ENCODE peak calls at places on chromosomes 4 and X, in five cellular contexts. J, U, X, A and P are unnamed samples.

GRCh38 chr4:20074450-20074849 is 177.3 kb upstream of the SLIT2 start:
- DNase-seq in J (no peak), X (no peak), A (no peak), U (no peak), P (peak; percentile 42)

GRCh38 chrX:37905436-37906147 is 58.2 kb upstream of the DYNLT3 start:
- DNase-seq in X (peak; percentile 67), A (no peak), U (peak; percentile 75), J (peak; percentile 21), P (peak; percentile 25)

GRCh38 chrX:35722128-35722527 is 76.0 kb upstream of the MAGEB16 start:
- DNase-seq in U (no peak), A (no peak), X (no peak), J (no peak), P (no peak)

GRCh38 chrX:116009871-116010710 is 160.5 kb upstream of the AGTR2 start:
- DNase-seq in X (no peak), U (peak; percentile 56), J (no peak), A (no peak), P (no peak)

GRCh38 chr4:89939994-89940393 is 45.3 kb downstream of the MMRN1 start:
- DNase-seq in J (no peak), A (no peak), X (no peak), U (no peak), P (peak; percentile 5)

GRCh38 chr4:4574792-4575191 is 32.9 kb upstream of the STX18 start:
- DNase-seq in J (no peak), X (peak; percentile 51), A (no peak), U (peak; percentile 47), P (peak; percentile 92)

GRCh38 chrX:20046864-20047263 is 56.0 kb upstream of the BCLAF3 start:
- DNase-seq in U (no peak), A (no peak), J (no peak), X (no peak), P (no peak)

GRCh38 chr4:24196785-24197184 is 306.9 kb upstream of the PPARGC1A start:
- DNase-seq in A (no peak), U (no peak), X (no peak), J (no peak), P (no peak)

GRCh38 chrX:67614006-67614405 is 70.2 kb downstream of the AR start:
- DNase-seq in X (no peak), U (no peak), A (no peak), J (no peak), P (no peak)

GRCh38 chrX:119721487-119721886 is 28.5 kb upstream of the SEPTIN6 start:
- DNase-seq in A (no peak), J (no peak), X (no peak), U (no peak), P (no peak)

GRCh38 chrX:138745215-138745614 is 33.7 kb upstream of the FGF13 start:
- DNase-seq in X (no peak), J (peak; percentile 55), A (no peak), U (no peak), P (peak; percentile 20)

GRCh38 chr4:26490111-26490979 is at the start of gene CCKAR:
- DNase-seq in A (no peak), U (no peak), X (no peak), J (no peak), P (no peak)

GRCh38 chr4:17667253-17667652 is 52.8 kb downstream of the MED28 start:
- DNase-seq in U (no peak), A (no peak), J (no peak), X (no peak), P (no peak)

GRCh38 chr4:81565137-81565870 is 93.6 kb upstream of the RASGEF1B start:
- DNase-seq in X (no peak), J (peak; percentile 4), U (no peak), A (no peak), P (peak; percentile 15)

GRCh38 chr4:22356996-22357596 is 158.8 kb downstream of the ADGRA3 start:
- DNase-seq in U (no peak), J (no peak), X (no peak), A (no peak), P (peak; percentile 15)

GRCh38 chrX:41655631-41656030 is 33.1 kb upstream of the GPR34 start:
- DNase-seq in X (no peak), U (no peak), A (no peak), J (no peak), P (peak; percentile 1)

GRCh38 chr4:47418147-47418546 is 45.4 kb downstream of the COMMD8 start:
- DNase-seq in U (no peak), J (no peak), A (no peak), X (no peak), P (no peak)

GRCh38 chr4:184514121-184514988 is 40.0 kb upstream of the IRF2 start:
- DNase-seq in U (no peak), A (peak; percentile 35), J (no peak), X (no peak), P (peak; percentile 85)

GRCh38 chrX:75547783-75548182 is 24.9 kb upstream of the ZDHHC15 start:
- DNase-seq in X (no peak), J (no peak), A (no peak), U (no peak), P (no peak)

GRCh38 chr4:174406416-174406815 is 115.9 kb downstream of the HPGD start:
- DNase-seq in U (no peak), X (no peak), A (no peak), J (no peak), P (no peak)

GRCh38 chr4:105994061-105994460 is 98.8 kb downstream of the NPNT start:
- DNase-seq in U (no peak), A (no peak), X (no peak), J (no peak), P (no peak)

GRCh38 chrX:137926090-137926489 is 360.2 kb downstream of the ZIC3 start:
- DNase-seq in J (peak; percentile 27), U (no peak), X (no peak), A (no peak), P (no peak)

GRCh38 chr4:121155893-121156292 is 8.2 kb downstream of the TNIP3 start:
- DNase-seq in A (peak; percentile 6), U (no peak), J (no peak), X (no peak), P (peak; percentile 85)

GRCh38 chr4:176400816-176401461 is 81.2 kb downstream of the SPCS3 start:
- DNase-seq in J (no peak), X (no peak), U (no peak), A (no peak), P (peak; percentile 42)

GRCh38 chr4:59920414-59920813 is 1279.7 kb upstream of the ADGRL3 start:
- DNase-seq in U (peak; percentile 33), J (peak; percentile 11), X (no peak), A (no peak), P (peak; percentile 1)

GRCh38 chr4:147566762-147567161 is 50.4 kb upstream of the TMEM184C start:
- DNase-seq in J (no peak), A (no peak), U (no peak), X (no peak), P (no peak)

GRCh38 chr4:41156574-41156973 is 57.8 kb downstream of the APBB2 start:
- DNase-seq in X (no peak), A (no peak), U (no peak), J (no peak), P (peak; percentile 82)

GRCh38 chr4:125315571-125316390 is 1.0 kb downstream of the FAT4 start:
- DNase-seq in A (no peak), X (peak; percentile 76), U (peak; percentile 57), J (peak; percentile 66), P (peak; percentile 71)

GRCh38 chrX:103550415-103551051 is 31.2 kb upstream of the RAB40A start:
- DNase-seq in J (no peak), U (no peak), A (no peak), X (no peak), P (no peak)
- H2BK12ac ChIP-seq in J (no peak overlapping the region), U (no peak overlapping the region), A (no peak overlapping the region), X (no peak overlapping the region), P (no peak overlapping the region)

GRCh38 chr4:10704050-10704810 is 19.7 kb upstream of the CLNK start:
- DNase-seq in A (no peak), U (no peak), J (no peak), X (no peak), P (peak; percentile 70)
- H2BK12ac ChIP-seq in A (no peak overlapping the region), U (no peak overlapping the region), J (no peak overlapping the region), X (no peak overlapping the region), P (peak overlapping the region; percentile 12)

DNA sequence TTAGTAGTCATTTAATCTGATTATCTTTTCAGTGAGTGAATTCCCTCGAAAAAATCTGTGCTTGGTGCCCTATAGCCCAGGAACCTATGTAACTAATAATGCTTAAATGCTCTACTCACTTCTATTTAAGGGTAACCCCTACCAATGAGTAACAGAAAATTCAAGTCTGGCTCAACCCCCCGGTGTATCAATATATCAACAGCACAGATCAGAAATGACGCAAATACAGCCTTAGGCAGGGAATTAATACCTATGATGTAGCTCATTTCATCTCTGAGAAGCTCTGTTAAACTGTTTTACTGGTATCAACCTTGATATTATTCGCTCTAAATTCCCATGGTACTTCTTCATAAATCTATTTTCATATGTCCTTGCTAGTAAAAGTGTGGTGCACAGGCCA is 28.6 kb downstream of the PDGFC start:
- DNase-seq in U (no peak), X (no peak), J (no peak), A (peak; percentile 20), P (no peak)
- H2BK12ac ChIP-seq in U (no peak overlapping the region), X (no peak overlapping the region), J (no peak overlapping the region), A (no peak overlapping the region), P (no peak overlapping the region)

DNA sequence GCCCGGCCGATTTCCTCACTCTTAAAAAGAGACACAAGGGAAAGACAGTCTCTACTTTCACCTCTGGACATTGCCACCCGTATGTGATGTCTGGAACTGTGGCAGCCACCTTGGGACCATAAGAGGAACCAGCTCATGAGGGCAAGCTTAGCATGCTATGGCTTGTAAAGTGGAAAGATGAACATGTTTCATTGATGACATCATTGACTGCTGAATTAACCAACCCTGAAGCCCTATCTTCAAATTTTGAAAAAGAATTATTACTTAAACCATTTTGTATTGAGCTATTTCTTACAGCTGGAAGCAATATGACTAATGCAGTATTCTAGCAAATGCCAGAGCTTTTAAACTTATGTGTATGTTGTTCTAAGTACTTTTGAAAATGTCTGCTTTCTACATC is 18.2 kb downstream of the GUCY2F start:
- DNase-seq in X (no peak), A (peak; percentile 3), J (no peak), U (no peak), P (no peak)
- H2BK12ac ChIP-seq in X (no peak overlapping the region), A (no peak overlapping the region), J (no peak overlapping the region), U (no peak overlapping the region), P (no peak overlapping the region)